ENCODE peak calls at places on chromosomes 5 and 9, in nine cellular contexts. One of them, this sample, is unnamed.

GRCh38 chr9:98344581-98344980 is 89.1 kb upstream of the TBC1D2 start:
- DNase-seq in neural progenitor cell: no peak
- DNase-seq in PC-3: no peak
- DNase-seq in HCT116: no peak
- DNase-seq in SK-N-SH: no peak
- DNase-seq in OCI-LY7: no peak
- DNase-seq in hepatocyte: no peak
- DNase-seq in GM23248: no peak
- DNase-seq in GM23338: no peak
- DNase-seq in this sample: no peak

GRCh38 chr9:37998881-37999311 is 70.1 kb downstream of the SHB start:
- DNase-seq in neural progenitor cell: no peak
- DNase-seq in PC-3: no peak
- DNase-seq in HCT116: peak
- DNase-seq in SK-N-SH: no peak
- DNase-seq in OCI-LY7: no peak
- DNase-seq in hepatocyte: no peak
- DNase-seq in GM23248: peak
- DNase-seq in GM23338: no peak
- DNase-seq in this sample: no peak

GRCh38 chr5:68418680-68419079 is 203.1 kb downstream of the PIK3R1 start:
- DNase-seq in neural progenitor cell: no peak
- DNase-seq in PC-3: no peak
- DNase-seq in HCT116: no peak
- DNase-seq in SK-N-SH: no peak
- DNase-seq in OCI-LY7: no peak
- DNase-seq in hepatocyte: no peak
- DNase-seq in GM23248: no peak
- DNase-seq in GM23338: no peak
- DNase-seq in this sample: no peak

GRCh38 chr9:93182572-93182971 is 1.4 kb upstream of the WNK2 start:
- DNase-seq in neural progenitor cell: no peak
- DNase-seq in PC-3: no peak
- DNase-seq in HCT116: no peak
- DNase-seq in SK-N-SH: no peak
- DNase-seq in OCI-LY7: no peak
- DNase-seq in hepatocyte: no peak
- DNase-seq in GM23248: no peak
- DNase-seq in GM23338: no peak
- DNase-seq in this sample: no peak

GRCh38 chr9:93099551-93100264 is 3.7 kb downstream of the CARD19 start:
- DNase-seq in neural progenitor cell: no peak
- DNase-seq in PC-3: no peak
- DNase-seq in HCT116: no peak
- DNase-seq in SK-N-SH: no peak
- DNase-seq in OCI-LY7: no peak
- DNase-seq in hepatocyte: no peak
- DNase-seq in GM23248: no peak
- DNase-seq in GM23338: no peak
- DNase-seq in this sample: no peak

GRCh38 chr9:124260769-124261603 is 3.2 kb downstream of the NEK6 start:
- DNase-seq in neural progenitor cell: no peak
- DNase-seq in PC-3: peak
- DNase-seq in HCT116: no peak
- DNase-seq in SK-N-SH: no peak
- DNase-seq in OCI-LY7: peak
- DNase-seq in hepatocyte: peak
- DNase-seq in GM23248: peak
- DNase-seq in GM23338: no peak
- DNase-seq in this sample: no peak

GRCh38 chr5:101929628-101930027 is 366.5 kb downstream of the SLCO4C1 start:
- DNase-seq in neural progenitor cell: no peak
- DNase-seq in PC-3: no peak
- DNase-seq in HCT116: no peak
- DNase-seq in SK-N-SH: no peak
- DNase-seq in OCI-LY7: no peak
- DNase-seq in hepatocyte: no peak
- DNase-seq in GM23248: no peak
- DNase-seq in GM23338: no peak
- DNase-seq in this sample: no peak

GRCh38 chr9:23850242-23851023 is 24.4 kb upstream of the ELAVL2 start:
- DNase-seq in neural progenitor cell: peak
- DNase-seq in PC-3: no peak
- DNase-seq in HCT116: no peak
- DNase-seq in SK-N-SH: peak
- DNase-seq in OCI-LY7: no peak
- DNase-seq in hepatocyte: peak
- DNase-seq in GM23248: peak
- DNase-seq in GM23338: peak
- DNase-seq in this sample: no peak

GRCh38 chr9:21560281-21560745 is 78.2 kb upstream of the IFNE start:
- DNase-seq in neural progenitor cell: no peak
- DNase-seq in PC-3: no peak
- DNase-seq in HCT116: no peak
- DNase-seq in SK-N-SH: no peak
- DNase-seq in OCI-LY7: no peak
- DNase-seq in hepatocyte: no peak
- DNase-seq in GM23248: no peak
- DNase-seq in GM23338: peak
- DNase-seq in this sample: no peak

GRCh38 chr9:135214706-135215105 is 127.2 kb downstream of the OLFM1 start:
- DNase-seq in neural progenitor cell: no peak
- DNase-seq in PC-3: no peak
- DNase-seq in HCT116: no peak
- DNase-seq in SK-N-SH: no peak
- DNase-seq in OCI-LY7: no peak
- DNase-seq in hepatocyte: no peak
- DNase-seq in GM23248: no peak
- DNase-seq in GM23338: no peak
- DNase-seq in this sample: no peak

GRCh38 chr9:138098908-138099791 is 221.6 kb downstream of the CACNA1B start:
- DNase-seq in neural progenitor cell: no peak
- DNase-seq in PC-3: no peak
- DNase-seq in HCT116: no peak
- DNase-seq in SK-N-SH: peak
- DNase-seq in OCI-LY7: no peak
- DNase-seq in hepatocyte: no peak
- DNase-seq in GM23248: no peak
- DNase-seq in GM23338: no peak
- DNase-seq in this sample: no peak

GRCh38 chr5:159410480-159410879 is 80.2 kb upstream of the IL12B start:
- DNase-seq in neural progenitor cell: no peak
- DNase-seq in PC-3: peak
- DNase-seq in HCT116: no peak
- DNase-seq in SK-N-SH: no peak
- DNase-seq in OCI-LY7: no peak
- DNase-seq in hepatocyte: no peak
- DNase-seq in GM23248: no peak
- DNase-seq in GM23338: no peak
- DNase-seq in this sample: no peak

GRCh38 chr9:73023025-73023541 is 70.2 kb upstream of the ALDH1A1 start:
- DNase-seq in neural progenitor cell: peak
- DNase-seq in PC-3: peak
- DNase-seq in HCT116: peak
- DNase-seq in SK-N-SH: peak
- DNase-seq in OCI-LY7: peak
- DNase-seq in hepatocyte: peak
- DNase-seq in GM23248: peak
- DNase-seq in GM23338: peak
- DNase-seq in this sample: peak

GRCh38 chr5:110809006-110809405 is 70.2 kb downstream of the SLC25A46 start:
- DNase-seq in neural progenitor cell: no peak
- DNase-seq in PC-3: peak
- DNase-seq in HCT116: no peak
- DNase-seq in SK-N-SH: no peak
- DNase-seq in OCI-LY7: no peak
- DNase-seq in hepatocyte: no peak
- DNase-seq in GM23248: peak
- DNase-seq in GM23338: no peak
- DNase-seq in this sample: no peak

GRCh38 chr9:28318515-28318914 is 745.2 kb upstream of the C9orf72 start:
- DNase-seq in neural progenitor cell: no peak
- DNase-seq in PC-3: no peak
- DNase-seq in HCT116: no peak
- DNase-seq in SK-N-SH: no peak
- DNase-seq in OCI-LY7: no peak
- DNase-seq in hepatocyte: no peak
- DNase-seq in GM23248: no peak
- DNase-seq in GM23338: no peak
- DNase-seq in this sample: no peak

GRCh38 chr5:78766412-78766762 is 117.8 kb upstream of the LHFPL2 start:
- DNase-seq in neural progenitor cell: no peak
- DNase-seq in PC-3: no peak
- DNase-seq in HCT116: no peak
- DNase-seq in SK-N-SH: no peak
- DNase-seq in OCI-LY7: no peak
- DNase-seq in hepatocyte: peak
- DNase-seq in GM23248: no peak
- DNase-seq in GM23338: no peak
- DNase-seq in this sample: no peak

GRCh38 chr9:95819636-95820035 is 55.9 kb upstream of the ERCC6L2 start:
- DNase-seq in neural progenitor cell: peak
- DNase-seq in PC-3: no peak
- DNase-seq in HCT116: no peak
- DNase-seq in SK-N-SH: no peak
- DNase-seq in OCI-LY7: no peak
- DNase-seq in hepatocyte: no peak
- DNase-seq in GM23248: no peak
- DNase-seq in GM23338: peak
- DNase-seq in this sample: no peak
- TF ChIP-seq EZH2phosphoT487 in neural progenitor cell: no peak
- TF ChIP-seq EZH2phosphoT487 in PC-3: no peak
- TF ChIP-seq EZH2phosphoT487 in HCT116: no peak
- TF ChIP-seq EZH2phosphoT487 in SK-N-SH: no peak
- TF ChIP-seq EZH2phosphoT487 in OCI-LY7: no peak
- TF ChIP-seq EZH2phosphoT487 in hepatocyte: no peak
- TF ChIP-seq EZH2phosphoT487 in GM23248: no peak
- TF ChIP-seq EZH2phosphoT487 in GM23338: no peak
- TF ChIP-seq EZH2phosphoT487 in this sample: no peak

GRCh38 chr5:148640471-148640870 is 13.9 kb downstream of the HTR4 start:
- DNase-seq in neural progenitor cell: no peak
- DNase-seq in PC-3: no peak
- DNase-seq in HCT116: no peak
- DNase-seq in SK-N-SH: no peak
- DNase-seq in OCI-LY7: no peak
- DNase-seq in hepatocyte: no peak
- DNase-seq in GM23248: no peak
- DNase-seq in GM23338: no peak
- DNase-seq in this sample: no peak
- TF ChIP-seq EZH2phosphoT487 in neural progenitor cell: no peak
- TF ChIP-seq EZH2phosphoT487 in PC-3: no peak
- TF ChIP-seq EZH2phosphoT487 in HCT116: no peak
- TF ChIP-seq EZH2phosphoT487 in SK-N-SH: no peak
- TF ChIP-seq EZH2phosphoT487 in OCI-LY7: no peak
- TF ChIP-seq EZH2phosphoT487 in hepatocyte: no peak
- TF ChIP-seq EZH2phosphoT487 in GM23248: no peak
- TF ChIP-seq EZH2phosphoT487 in GM23338: no peak
- TF ChIP-seq EZH2phosphoT487 in this sample: no peak

GRCh38 chr5:7017004-7017770 is 304.0 kb downstream of the TENT4A start:
- DNase-seq in neural progenitor cell: no peak
- DNase-seq in PC-3: no peak
- DNase-seq in HCT116: no peak
- DNase-seq in SK-N-SH: no peak
- DNase-seq in OCI-LY7: no peak
- DNase-seq in hepatocyte: no peak
- DNase-seq in GM23248: no peak
- DNase-seq in GM23338: no peak
- DNase-seq in this sample: no peak

GRCh38 chr5:7018144-7018543 is 304.9 kb downstream of the TENT4A start:
- DNase-seq in neural progenitor cell: no peak
- DNase-seq in PC-3: no peak
- DNase-seq in HCT116: no peak
- DNase-seq in SK-N-SH: no peak
- DNase-seq in OCI-LY7: no peak
- DNase-seq in hepatocyte: no peak
- DNase-seq in GM23248: no peak
- DNase-seq in GM23338: no peak
- DNase-seq in this sample: no peak

GRCh38 chr5:7018601-7019000 is 305.4 kb downstream of the TENT4A start:
- DNase-seq in neural progenitor cell: no peak
- DNase-seq in PC-3: no peak
- DNase-seq in HCT116: no peak
- DNase-seq in SK-N-SH: no peak
- DNase-seq in OCI-LY7: no peak
- DNase-seq in hepatocyte: no peak
- DNase-seq in GM23248: no peak
- DNase-seq in GM23338: peak
- DNase-seq in this sample: no peak

GRCh38 chr5:7012057-7012456 is 298.8 kb downstream of the TENT4A start:
- DNase-seq in neural progenitor cell: no peak
- DNase-seq in PC-3: no peak
- DNase-seq in HCT116: no peak
- DNase-seq in SK-N-SH: no peak
- DNase-seq in OCI-LY7: no peak
- DNase-seq in hepatocyte: no peak
- DNase-seq in GM23248: no peak
- DNase-seq in GM23338: no peak
- DNase-seq in this sample: no peak

GRCh38 chr5:7015586-7016256 is 302.5 kb downstream of the TENT4A start:
- DNase-seq in neural progenitor cell: peak
- DNase-seq in PC-3: peak
- DNase-seq in HCT116: no peak
- DNase-seq in SK-N-SH: no peak
- DNase-seq in OCI-LY7: no peak
- DNase-seq in hepatocyte: no peak
- DNase-seq in GM23248: no peak
- DNase-seq in GM23338: peak
- DNase-seq in this sample: no peak
- TF ChIP-seq EZH2phosphoT487 in neural progenitor cell: no peak
- TF ChIP-seq EZH2phosphoT487 in PC-3: no peak
- TF ChIP-seq EZH2phosphoT487 in HCT116: no peak
- TF ChIP-seq EZH2phosphoT487 in SK-N-SH: no peak
- TF ChIP-seq EZH2phosphoT487 in OCI-LY7: no peak
- TF ChIP-seq EZH2phosphoT487 in hepatocyte: no peak
- TF ChIP-seq EZH2phosphoT487 in GM23248: no peak
- TF ChIP-seq EZH2phosphoT487 in GM23338: no peak
- TF ChIP-seq EZH2phosphoT487 in this sample: no peak

DNA sequence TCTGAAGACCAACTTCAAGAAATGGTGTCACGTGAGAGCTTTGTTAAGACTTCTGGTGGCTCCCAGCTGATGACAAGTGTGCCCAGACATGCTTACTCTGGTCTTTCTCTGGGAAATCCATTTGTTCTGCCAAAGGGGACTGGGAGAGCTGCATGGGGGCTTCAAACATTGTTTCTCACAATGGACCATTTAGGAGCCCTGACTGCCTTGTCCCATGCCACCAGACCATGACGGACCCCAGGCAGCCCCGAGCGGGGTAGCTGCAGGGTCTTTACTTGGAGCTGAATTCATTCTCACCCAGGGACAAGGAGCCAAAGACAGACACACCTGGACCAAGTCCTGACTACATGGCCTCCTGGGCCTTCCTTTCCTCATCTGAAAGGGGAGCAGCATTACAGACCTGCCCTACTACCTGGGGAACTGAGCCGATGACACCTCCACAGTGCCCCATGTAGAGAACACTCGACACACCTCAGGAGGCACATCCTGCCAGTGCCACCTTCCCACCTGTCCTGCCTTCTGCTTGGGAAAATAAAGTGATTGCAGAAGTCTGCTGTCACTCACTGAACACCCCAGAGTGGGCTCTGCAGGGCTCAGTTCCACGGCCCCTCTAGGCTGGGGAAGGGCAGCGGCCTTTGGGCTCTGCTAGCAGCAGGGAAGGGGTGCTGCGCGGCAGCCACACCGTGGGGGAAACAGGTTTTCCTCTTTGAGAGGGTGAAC is 169.0 kb downstream of the DAB2IP start:
- DNase-seq in neural progenitor cell: no peak
- DNase-seq in PC-3: no peak
- DNase-seq in HCT116: no peak
- DNase-seq in SK-N-SH: no peak
- DNase-seq in OCI-LY7: no peak
- DNase-seq in hepatocyte: no peak
- DNase-seq in GM23248: no peak
- DNase-seq in GM23338: no peak
- DNase-seq in this sample: no peak
- TF ChIP-seq EZH2phosphoT487 in neural progenitor cell: no peak
- TF ChIP-seq EZH2phosphoT487 in PC-3: no peak
- TF ChIP-seq EZH2phosphoT487 in HCT116: no peak
- TF ChIP-seq EZH2phosphoT487 in SK-N-SH: no peak
- TF ChIP-seq EZH2phosphoT487 in OCI-LY7: no peak
- TF ChIP-seq EZH2phosphoT487 in hepatocyte: no peak
- TF ChIP-seq EZH2phosphoT487 in GM23248: no peak
- TF ChIP-seq EZH2phosphoT487 in GM23338: no peak
- TF ChIP-seq EZH2phosphoT487 in this sample: no peak